ENCODE peak calls at places on chromosomes 5 and 9, in eight cellular contexts. U is NCI-H1092 treated with DMSO at 0.1 percent for 48 hours; I is astrocyte of the hippocampus; J is DMS153; H is Peyer's patch; O is mesenteric fat pad; K is memory B cell; Q is naive thymus-derived CD8-positive, alpha-beta T cell. D is an unnamed sample.
A peak's percentile ranks its signal among the peaks of the same experiment; 100 is the strongest.

GRCh38 chr9:650362-650761 is 191.1 kb upstream of the DMRT1 start:
- DNase-seq in U (no peak), I (no peak), J (no peak), H (no peak), O (no peak), K (no peak), Q (no peak), D (no peak)

GRCh38 chr5:133201310-133201709 is 149.5 kb downstream of the HSPA4 start:
- DNase-seq in U (no peak), I (no peak), J (no peak), H (no peak), O (no peak), K (no peak), Q (no peak), D (no peak)

GRCh38 chr9:70747335-70747734 is 332.9 kb upstream of the KLF9 start:
- DNase-seq in U (no peak), I (peak; percentile 51), J (peak; percentile 33), H (no peak), O (no peak), K (no peak), Q (no peak), D (no peak)

GRCh38 chr5:52760695-52761366 is 26.9 kb upstream of the ITGA1 start:
- DNase-seq in U (no peak), I (no peak), J (no peak), H (no peak), O (no peak), K (no peak), Q (no peak), D (no peak)

GRCh38 chr9:96139592-96140251 is 162.3 kb downstream of the HSD17B3 start:
- DNase-seq in U (peak; percentile 84), I (peak; percentile 63), J (no peak), H (no peak), O (no peak), K (no peak), Q (no peak), D (no peak)

GRCh38 chr9:23567756-23568155 is 258.3 kb downstream of the ELAVL2 start:
- DNase-seq in U (no peak), I (no peak), J (no peak), H (no peak), O (no peak), K (no peak), Q (no peak), D (no peak)

GRCh38 chr9:93081081-93081529 is 14.9 kb upstream of the CARD19 start:
- DNase-seq in U (no peak), I (no peak), J (no peak), H (peak; percentile 13), O (peak; percentile 68), K (no peak), Q (no peak), D (no peak)

GRCh38 chr9:93207326-93207814 is 23.4 kb downstream of the WNK2 start:
- DNase-seq in U (peak; percentile 85), I (peak; percentile 75), J (peak; percentile 71), H (no peak), O (no peak), K (no peak), Q (no peak), D (no peak)

GRCh38 chr9:134458111-134458845 is 132.0 kb downstream of the RXRA start:
- DNase-seq in U (no peak), I (peak; percentile 46), J (no peak), H (no peak), O (no peak), K (no peak), Q (no peak), D (no peak)

GRCh38 chr5:1548702-1549523 is 25.2 kb upstream of the LPCAT1 start:
- DNase-seq in U (no peak), I (no peak), J (no peak), H (no peak), O (peak; percentile 81), K (no peak), Q (no peak), D (no peak)

GRCh38 chr5:171431251-171431777 is 11.9 kb downstream of the FGF18 start:
- DNase-seq in U (no peak), I (no peak), J (no peak), H (no peak), O (peak; percentile 69), K (no peak), Q (no peak), D (no peak)

GRCh38 chr9:38227061-38227540 is 158.1 kb upstream of the SHB start:
- DNase-seq in U (peak; percentile 98), I (peak; percentile 87), J (peak; percentile 92), H (peak; percentile 33), O (peak; percentile 71), K (peak; percentile 4), Q (peak; percentile 26), D (peak; percentile 62)

GRCh38 chr9:111427186-111427585 is 57.0 kb downstream of the ECPAS start:
- DNase-seq in U (no peak), I (peak; percentile 24), J (no peak), H (no peak), O (no peak), K (no peak), Q (no peak), D (no peak)

GRCh38 chr5:141514330-141515111 is 25.6 kb downstream of the PCDHGC5 start:
- DNase-seq in U (no peak), I (peak; percentile 49), J (peak; percentile 38), H (no peak), O (no peak), K (no peak), Q (no peak), D (no peak)

GRCh38 chr9:70506159-70506558 is 91.7 kb upstream of the KLF9 start:
- DNase-seq in U (no peak), I (no peak), J (no peak), H (no peak), O (no peak), K (no peak), Q (no peak), D (no peak)

GRCh38 chr9:30116673-30117217 is 2267.7 kb upstream of the ACO1 start:
- DNase-seq in U (no peak), I (no peak), J (no peak), H (no peak), O (no peak), K (no peak), Q (no peak), D (no peak)

GRCh38 chr9:87567566-87567965 is 69.9 kb downstream of the DAPK1 start:
- DNase-seq in U (no peak), I (peak; percentile 85), J (no peak), H (no peak), O (no peak), K (no peak), Q (no peak), D (no peak)

GRCh38 chr5:115418788-115419187 is 122.3 kb upstream of the CCDC112 start:
- DNase-seq in U (peak; percentile 38), I (no peak), J (peak; percentile 80), H (no peak), O (no peak), K (no peak), Q (no peak), D (no peak)

GRCh38 chr5:176837707-176838115 is 27.4 kb downstream of the UNC5A start:
- DNase-seq in U (no peak), I (peak; percentile 97), J (no peak), H (peak; percentile 33), O (no peak), K (peak; percentile 29), Q (peak; percentile 52), D (peak; percentile 58)

GRCh38 chr5:78235289-78235688 is 59.2 kb downstream of the AP3B1 start:
- DNase-seq in U (no peak), I (no peak), J (no peak), H (no peak), O (no peak), K (no peak), Q (no peak), D (no peak)

GRCh38 chr9:107750741-107751521 is 261.4 kb upstream of the KLF4 start:
- DNase-seq in U (no peak), I (peak; percentile 97), J (no peak), H (peak; percentile 25), O (no peak), K (no peak), Q (no peak), D (no peak)

GRCh38 chr5:10453564-10453963 is 11.9 kb downstream of the ROPN1L start:
- DNase-seq in U (no peak), I (peak; percentile 70), J (no peak), H (no peak), O (no peak), K (no peak), Q (no peak), D (no peak)

GRCh38 chr5:9112520-9113291 is 433.2 kb downstream of the SEMA5A start:
- DNase-seq in U (no peak), I (peak; percentile 29), J (peak; percentile 20), H (no peak), O (no peak), K (no peak), Q (no peak), D (no peak)

GRCh38 chr5:125696762-125697161 is 726.4 kb upstream of the GRAMD2B start:
- DNase-seq in U (no peak), I (peak; percentile 78), J (no peak), H (no peak), O (no peak), K (no peak), Q (no peak), D (no peak)

GRCh38 chr5:16617272-16617973 is 626 bp upstream of the RETREG1 start:
- DNase-seq in U (peak; percentile 39), I (no peak), J (peak; percentile 22), H (peak; percentile 48), O (no peak), K (no peak), Q (peak; percentile 67), D (peak; percentile 39)

GRCh38 chr9:37908698-37909186 is 4.8 kb upstream of the SLC25A51 start:
- DNase-seq in U (no peak), I (no peak), J (no peak), H (no peak), O (peak; percentile 57), K (no peak), Q (no peak), D (no peak)

GRCh38 chr5:40240671-40241070 is 439.0 kb upstream of the PTGER4 start:
- DNase-seq in U (no peak), I (no peak), J (no peak), H (no peak), O (no peak), K (no peak), Q (no peak), D (no peak)

D was measured in activated gamma-delta T cell treated with Interleukin-2 at 50 U/mL for 16 hours.